ENCODE peak calls at places on chromosomes 13 and 19, in five cellular contexts. N, C, Y, D and S are unnamed samples.

GRCh38 chr19:44748426-44749254 is at the start of gene BCL3:
- DNase-seq in N (peak), D (no peak), Y (no peak), C (peak), S (no peak)

GRCh38 chr13:40618581-40619478 is 47.6 kb downstream of the FOXO1 start:
- DNase-seq in D (no peak), Y (no peak), C (no peak), N (no peak), S (no peak)

GRCh38 chr13:41179593-41180250 is 14.6 kb downstream of the KBTBD7 start:
- DNase-seq in N (no peak), C (no peak), Y (no peak), D (no peak), S (peak)

GRCh38 chr19:7266832-7267231 is 27.4 kb downstream of the INSR start:
- DNase-seq in C (no peak), N (no peak), D (no peak), Y (no peak), S (no peak)

GRCh38 chr13:31225180-31225579 is 25.4 kb downstream of the B3GLCT start:
- DNase-seq in Y (no peak), N (no peak), C (no peak), D (no peak), S (no peak)

GRCh38 chr13:71149498-71150363 is 717.3 kb downstream of the DACH1 start:
- DNase-seq in Y (no peak), C (no peak), N (no peak), D (no peak), S (no peak)

GRCh38 chr19:46678110-46678732 is 17.2 kb upstream of the DACT3 start:
- DNase-seq in C (no peak), N (no peak), D (no peak), Y (no peak), S (no peak)

GRCh38 chr13:44806841-44807240 is 182.4 kb downstream of the NUFIP1 start:
- DNase-seq in N (no peak), C (no peak), D (no peak), Y (no peak), S (no peak)

GRCh38 chr19:11397089-11397610 is 13.0 kb upstream of the EPOR start:
- DNase-seq in C (no peak), N (no peak), D (no peak), Y (no peak), S (no peak)

GRCh38 chr19:54287456-54287855 is 6.5 kb upstream of the LILRB2 start:
- DNase-seq in Y (no peak), D (no peak), N (no peak), C (no peak), S (no peak)

GRCh38 chr19:13014101-13014920 is 19.0 kb downstream of the NFIX start:
- DNase-seq in Y (no peak), N (peak), C (no peak), D (no peak), S (no peak)

GRCh38 chr19:2232286-2233151 is 3.6 kb downstream of the PLEKHJ1 start:
- DNase-seq in Y (no peak), D (no peak), N (no peak), C (no peak), S (no peak)

GRCh38 chr19:1360126-1360817 is 23.4 kb upstream of the NDUFS7 start:
- DNase-seq in Y (no peak), C (no peak), D (no peak), N (no peak), S (no peak)

GRCh38 chr13:92303428-92303827 is 905.0 kb downstream of the GPC5 start:
- DNase-seq in D (no peak), N (no peak), Y (no peak), C (no peak), S (no peak)

GRCh38 chr19:1315470-1316166 is 29.9 kb downstream of the EFNA2 start:
- DNase-seq in Y (no peak), N (peak), D (no peak), C (peak), S (no peak)

GRCh38 chr13:25281193-25281936 is 5.9 kb downstream of the MTMR6 start:
- DNase-seq in C (no peak), D (no peak), N (no peak), Y (no peak), S (no peak)

GRCh38 chr13:110643768-110644421 is 28.6 kb downstream of the NAXD start:
- DNase-seq in Y (no peak), D (no peak), C (no peak), N (no peak), S (no peak)

GRCh38 chr19:5832049-5832448 is 7.5 kb downstream of the FUT6 start:
- DNase-seq in C (no peak), Y (no peak), D (no peak), N (no peak), S (no peak)

GRCh38 chr19:52200044-52200443 is 10.2 kb downstream of the PPP2R1A start:
- DNase-seq in Y (no peak), N (no peak), C (peak), D (no peak), S (peak)

GRCh38 chr19:50331187-50332013 is 2.2 kb upstream of the KCNC3 start:
- DNase-seq in N (no peak), C (no peak), Y (no peak), D (no peak), S (no peak)

GRCh38 chr19:49110567-49110966 is 3.6 kb upstream of the LIN7B start:
- DNase-seq in Y (no peak), N (no peak), D (no peak), C (no peak), S (no peak)

GRCh38 chr13:113342820-113343691 is 20.9 kb downstream of the GRTP1 start:
- DNase-seq in C (no peak), D (no peak), Y (no peak), N (no peak), S (no peak)

GRCh38 chr13:69856331-69856730 is 251.3 kb upstream of the ATXN8OS start:
- DNase-seq in Y (no peak), D (no peak), N (no peak), C (no peak), S (no peak)

GRCh38 chr19:50679177-50680125 is 30.2 kb downstream of the C19orf81 start:
- DNase-seq in C (peak), Y (no peak), D (no peak), N (peak), S (no peak)

GRCh38 chr13:40665754-40666057 is 735 bp downstream of the FOXO1 start:
- DNase-seq in Y (no peak), N (peak), D (no peak), C (no peak), S (no peak)

GRCh38 chr19:12783226-12783848 is 7.9 kb upstream of the JUNB start:
- DNase-seq in D (no peak), C (no peak), N (no peak), Y (no peak), S (no peak)

GRCh38 chr13:110396913-110397379 is 89.9 kb downstream of the COL4A2 start:
- DNase-seq in C (peak), N (no peak), Y (no peak), D (no peak), S (peak)

GRCh38 chr13:102913924-102914628 is 68.2 kb downstream of the ERCC5 start:
- DNase-seq in D (no peak), Y (no peak), C (no peak), N (no peak), S (peak)

GRCh38 chr19:56840452-56841193 is at the start of the genes PEG3 and ZIM2:
- DNase-seq in Y (no peak), D (no peak), C (peak), N (no peak), S (no peak)

GRCh38 chr13:114155320-114155719 is 22.9 kb upstream of the RASA3 start:
- DNase-seq in C (no peak), D (no peak), N (no peak), Y (no peak), S (no peak)

GRCh38 chr19:33241530-33242101 is 16.0 kb upstream of the SLC7A10 start:
- DNase-seq in C (no peak), D (no peak), N (peak), Y (no peak), S (no peak)

GRCh38 chr13:29754486-29754806 is 96.0 kb downstream of the UBL3 start:
- DNase-seq in C (no peak), N (no peak), D (no peak), Y (no peak), S (no peak)

GRCh38 chr19:3982701-3983541 is 2.3 kb downstream of the EEF2 start:
- DNase-seq in D (peak), N (no peak), C (peak), Y (no peak), S (no peak)

GRCh38 chr19:48868196-48868886 is at the start of gene PLEKHA4:
- DNase-seq in C (peak), D (no peak), N (no peak), Y (no peak), S (no peak)

GRCh38 chr19:4115818-4116385 is 8.0 kb downstream of the MAP2K2 start:
- DNase-seq in D (no peak), N (no peak), Y (no peak), C (no peak), S (no peak)

GRCh38 chr19:16136185-16137067 is 7.1 kb upstream of the HSH2D start:
- DNase-seq in C (no peak), N (no peak), Y (no peak), D (no peak), S (no peak)

GRCh38 chr19:16135410-16136127 is 7.9 kb upstream of the HSH2D start:
- DNase-seq in N (peak), D (no peak), Y (no peak), C (no peak), S (no peak)

GRCh38 chr19:16131648-16132047 is 11.8 kb upstream of the HSH2D start:
- DNase-seq in N (no peak), D (no peak), Y (no peak), C (no peak), S (no peak)

GRCh38 chr19:16134510-16134909 is 9.0 kb upstream of the HSH2D start:
- DNase-seq in Y (no peak), C (no peak), N (no peak), D (no peak), S (no peak)

DNA sequence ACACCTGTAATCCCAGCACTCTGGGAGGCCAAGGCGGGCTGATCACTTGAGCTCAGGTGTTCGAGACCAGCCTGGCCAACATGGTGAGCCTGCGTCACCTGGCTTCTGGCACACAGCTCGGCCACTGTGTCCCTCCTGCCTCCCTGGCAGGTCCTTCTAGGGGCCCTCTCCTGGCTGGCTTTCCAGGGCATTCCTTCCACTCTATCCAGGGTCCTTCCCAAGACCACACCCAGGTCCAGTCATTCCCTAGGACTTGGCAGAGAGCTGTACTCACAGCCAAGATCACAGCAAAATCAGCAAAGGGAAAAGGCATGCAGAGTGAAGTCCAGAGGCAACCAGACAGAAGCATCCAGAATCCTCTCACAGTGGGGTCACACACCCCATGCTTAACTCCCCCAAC is 9.7 kb upstream of the HSH2D start:
- DNase-seq in Y (no peak), D (no peak), N (no peak), C (no peak), S (no peak)
- H3K27ac ChIP-seq in Y (no peak), D (no peak), N (peak), C (no peak), S (no peak)

DNA sequence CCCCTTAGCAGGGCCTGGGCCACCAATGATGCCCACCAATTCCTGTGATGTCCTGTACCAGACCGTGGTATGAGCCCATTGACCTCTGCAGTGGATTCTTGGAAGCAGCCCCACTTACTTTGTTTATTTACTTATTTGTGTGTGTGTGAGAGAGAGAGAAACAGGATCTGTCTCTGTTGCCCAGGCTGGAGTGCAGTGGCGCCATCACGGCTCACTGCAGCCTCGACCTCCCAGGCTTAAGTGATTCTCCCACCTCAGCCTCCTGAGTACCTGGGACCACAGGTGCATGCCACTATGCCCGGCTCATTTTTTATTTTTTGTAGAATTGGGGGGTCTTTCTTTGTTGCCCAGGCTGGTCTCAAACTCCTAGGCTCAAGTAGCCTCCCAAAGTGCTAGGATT is 13.0 kb downstream of the MYO9B start:
- DNase-seq in D (no peak), N (no peak), Y (no peak), C (no peak), S (no peak)
- H3K27ac ChIP-seq in D (no peak), N (no peak), Y (peak), C (no peak), S (no peak)

GRCh38 chr19:55352746-55353145 is 1.8 kb downstream of the COX6B2 start:
- DNase-seq in D (no peak), Y (no peak), C (peak), N (no peak), S (no peak)

GRCh38 chr19:55353356-55353802 is 1.1 kb downstream of the COX6B2 start:
- DNase-seq in D (no peak), C (peak), Y (no peak), N (no peak), S (no peak)

GRCh38 chr19:55354698-55355212 is at the start of gene COX6B2:
- DNase-seq in C (no peak), Y (no peak), N (no peak), D (no peak), S (no peak)

GRCh38 chr19:55355213-55355821 is 798 bp upstream of the COX6B2 start:
- DNase-seq in Y (no peak), D (no peak), N (no peak), C (no peak), S (no peak)

GRCh38 chr19:55353803-55354697 is 469 bp downstream of the COX6B2 start:
- DNase-seq in D (no peak), Y (no peak), C (peak), N (no peak), S (no peak)
- H3K27ac ChIP-seq in D (no peak), Y (peak), C (no peak), N (no peak), S (peak)

DNA sequence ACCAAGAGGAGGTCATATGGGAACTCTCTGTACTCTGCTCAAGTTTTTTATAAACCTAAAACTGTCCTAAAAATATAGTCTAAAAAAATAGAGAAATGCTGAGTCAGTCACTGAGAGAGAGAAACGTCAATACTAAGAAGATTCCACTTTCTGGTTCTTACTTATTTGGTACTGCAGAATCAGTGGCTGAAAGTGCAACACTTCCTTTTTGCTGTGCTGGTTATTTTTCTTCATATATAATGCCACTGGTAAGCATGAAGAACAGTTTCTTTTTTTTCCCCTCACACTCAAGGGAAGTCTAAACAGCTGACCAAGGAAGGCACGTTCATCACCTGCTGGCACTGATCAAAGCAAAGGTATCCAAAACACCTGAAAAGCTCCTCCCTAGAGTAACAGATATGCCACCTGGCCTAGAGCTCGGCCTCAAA is 44.3 kb upstream of the N4BP2L1 start:
- DNase-seq in D (no peak), Y (no peak), C (no peak), N (no peak), S (no peak)
- H3K27ac ChIP-seq in D (no peak), Y (peak), C (no peak), N (no peak), S (no peak)

GRCh38 chr19:30557927-30558557 is 185.9 kb downstream of the ZNF536 start:
- DNase-seq in C (no peak), N (no peak), Y (no peak), D (no peak), S (no peak)

GRCh38 chr19:30559446-30559845 is 187.3 kb downstream of the ZNF536 start:
- DNase-seq in D (no peak), C (no peak), Y (no peak), N (no peak), S (no peak)

GRCh38 chr19:30557212-30557611 is 185.0 kb downstream of the ZNF536 start:
- DNase-seq in D (no peak), Y (no peak), N (no peak), C (no peak), S (no peak)

GRCh38 chr19:30556230-30556711 is 184.1 kb downstream of the ZNF536 start:
- DNase-seq in D (no peak), N (no peak), C (no peak), Y (no peak), S (no peak)

GRCh38 chr19:30558793-30559192 is 186.6 kb downstream of the ZNF536 start:
- DNase-seq in C (no peak), Y (no peak), N (no peak), D (no peak), S (no peak)
- H3K27ac ChIP-seq in C (no peak), Y (no peak), N (no peak), D (no peak), S (no peak)

GRCh38 chr19:34256835-34257558 is 2.6 kb downstream of the GARRE1 start:
- DNase-seq in D (no peak), Y (no peak), N (no peak), C (no peak), S (no peak)
- H3K27ac ChIP-seq in D (no peak), Y (no peak), N (no peak), C (no peak), S (no peak)

DNA sequence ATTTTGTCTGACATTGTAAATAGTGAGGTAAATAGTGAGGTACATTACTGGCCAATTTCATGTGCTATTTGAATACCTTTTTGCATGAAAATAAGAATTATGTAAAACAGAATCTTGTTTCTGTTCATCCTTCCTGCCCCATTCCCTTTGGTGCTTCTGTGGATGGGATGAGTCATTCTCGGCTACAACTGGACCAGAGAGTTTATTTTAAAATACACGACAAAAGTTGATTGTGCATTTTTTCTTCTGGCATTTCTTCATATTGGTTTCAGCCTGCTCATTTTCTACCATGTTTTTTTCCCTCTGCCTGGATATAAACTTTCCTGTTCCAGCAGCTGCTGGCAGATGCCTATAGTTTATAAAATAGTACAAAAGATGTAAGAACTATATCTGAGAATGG is 107.5 kb downstream of the CYSLTR2 start:
- DNase-seq in D (no peak), Y (no peak), N (no peak), C (no peak), S (no peak)
- H3K27ac ChIP-seq in D (no peak), Y (no peak), N (no peak), C (no peak), S (no peak)

GRCh38 chr13:28324181-28324789 is 170.6 kb downstream of the FLT1 start:
- DNase-seq in Y (no peak), C (peak), D (no peak), N (peak), S (no peak)
- H3K27ac ChIP-seq in Y (no peak), C (no peak), D (no peak), N (no peak), S (no peak)

GRCh38 chr13:45875951-45876350 is 24.4 kb upstream of the SIAH3 start:
- DNase-seq in C (no peak), N (no peak), Y (no peak), D (peak), S (peak)
- H3K27ac ChIP-seq in C (no peak), N (no peak), Y (no peak), D (peak), S (peak)